ENCODE peak calls at places on chromosomes 16 and 17, in seven cellular contexts. S, U, X, E, O, T and F are unnamed samples.

GRCh38 chr17:40177275-40177874 is at the start of gene RAPGEFL1:
- DNase-seq in S (peak; percentile 83), U (peak; percentile 87), X (peak; percentile 94), E (peak; percentile 72), O (peak; percentile 74), T (peak; percentile 17), F (no peak)

GRCh38 chr16:70258065-70258464 is 6.3 kb upstream of the EXOSC6 start:
- DNase-seq in S (no peak), U (no peak), X (no peak), E (no peak), O (no peak), T (no peak), F (no peak)

GRCh38 chr16:3112058-3112880 is at the start of gene ZNF205:
- DNase-seq in S (peak; percentile 77), U (peak; percentile 93), X (no peak), E (peak; percentile 56), O (peak; percentile 61), T (no peak), F (no peak)

GRCh38 chr16:85751665-85752501 is 987 bp upstream of the C16orf74 start:
- DNase-seq in S (no peak), U (no peak), X (no peak), E (no peak), O (peak; percentile 53), T (no peak), F (no peak)

GRCh38 chr17:17352836-17353624 is 49.9 kb downstream of the NT5M start:
- DNase-seq in S (no peak), U (no peak), X (no peak), E (no peak), O (no peak), T (no peak), F (no peak)

GRCh38 chr17:22266231-22266630 is 573.9 kb downstream of the KCNJ18 start:
- DNase-seq in S (no peak), U (no peak), X (no peak), E (no peak), O (no peak), T (no peak), F (no peak)

GRCh38 chr17:4161560-4162221 is 18.7 kb downstream of the CYB5D2 start:
- DNase-seq in S (no peak), U (peak; percentile 19), X (no peak), E (no peak), O (no peak), T (no peak), F (no peak)

GRCh38 chr16:1536601-1537000 is 3.1 kb downstream of the TMEM204 start:
- DNase-seq in S (no peak), U (no peak), X (no peak), E (no peak), O (no peak), T (no peak), F (no peak)

GRCh38 chr17:2797632-2798031 is 1.4 kb downstream of the RAP1GAP2 start:
- DNase-seq in S (no peak), U (no peak), X (no peak), E (no peak), O (no peak), T (no peak), F (no peak)

GRCh38 chr17:77317091-77317519 is 176.3 kb downstream of the SEC14L1 start:
- DNase-seq in S (no peak), U (no peak), X (no peak), E (no peak), O (peak; percentile 16), T (no peak), F (peak; percentile 86)

GRCh38 chr17:83203472-83204221 is 124.2 kb downstream of the METRNL start:
- DNase-seq in S (peak; percentile 33), U (no peak), X (no peak), E (peak; percentile 16), O (peak; percentile 23), T (no peak), F (no peak)

GRCh38 chr16:80065565-80065964 is 465.0 kb upstream of the MAF start:
- DNase-seq in S (no peak), U (no peak), X (no peak), E (no peak), O (no peak), T (no peak), F (no peak)

GRCh38 chr16:57257455-57258070 is 12.5 kb downstream of the ARL2BP start:
- DNase-seq in S (peak; percentile 12), U (no peak), X (no peak), E (no peak), O (no peak), T (no peak), F (no peak)

GRCh38 chr16:50152807-50153647 is at the start of gene TENT4B:
- DNase-seq in S (peak; percentile 87), U (peak; percentile 83), X (peak; percentile 95), E (peak; percentile 72), O (peak; percentile 87), T (peak; percentile 57), F (no peak)

GRCh38 chr17:79749156-79749815 is 18.5 kb downstream of the ENPP7 start:
- DNase-seq in S (no peak), U (no peak), X (no peak), E (no peak), O (no peak), T (no peak), F (no peak)
- H3K27me3 ChIP-seq in S (peaks cover 37% of the 10 kb centered on the region), U (peaks cover 56% of the 10 kb centered on the region), X (peaks cover 84% of the 10 kb centered on the region), E (peaks cover 66% of the 10 kb centered on the region), O (peaks cover 27% of the 10 kb centered on the region), T (no peaks in the 10 kb centered on the region), F (peaks cover 4% of the 10 kb centered on the region)

GRCh38 chr17:1181769-1182137 is 2.0 kb upstream of the ABR start:
- DNase-seq in S (no peak), U (no peak), X (no peak), E (no peak), O (no peak), T (no peak), F (no peak)

GRCh38 chr17:1182831-1183578 is 3.2 kb upstream of the ABR start:
- DNase-seq in S (no peak), U (no peak), X (no peak), E (no peak), O (no peak), T (no peak), F (no peak)

GRCh38 chr17:1186214-1186820 is 6.5 kb upstream of the ABR start:
- DNase-seq in S (no peak), U (no peak), X (no peak), E (no peak), O (no peak), T (no peak), F (no peak)

GRCh38 chr17:1188812-1189211 is 9.0 kb upstream of the ABR start:
- DNase-seq in S (peak; percentile 92), U (no peak), X (peak; percentile 97), E (peak; percentile 93), O (peak; percentile 40), T (no peak), F (no peak)

DNA sequence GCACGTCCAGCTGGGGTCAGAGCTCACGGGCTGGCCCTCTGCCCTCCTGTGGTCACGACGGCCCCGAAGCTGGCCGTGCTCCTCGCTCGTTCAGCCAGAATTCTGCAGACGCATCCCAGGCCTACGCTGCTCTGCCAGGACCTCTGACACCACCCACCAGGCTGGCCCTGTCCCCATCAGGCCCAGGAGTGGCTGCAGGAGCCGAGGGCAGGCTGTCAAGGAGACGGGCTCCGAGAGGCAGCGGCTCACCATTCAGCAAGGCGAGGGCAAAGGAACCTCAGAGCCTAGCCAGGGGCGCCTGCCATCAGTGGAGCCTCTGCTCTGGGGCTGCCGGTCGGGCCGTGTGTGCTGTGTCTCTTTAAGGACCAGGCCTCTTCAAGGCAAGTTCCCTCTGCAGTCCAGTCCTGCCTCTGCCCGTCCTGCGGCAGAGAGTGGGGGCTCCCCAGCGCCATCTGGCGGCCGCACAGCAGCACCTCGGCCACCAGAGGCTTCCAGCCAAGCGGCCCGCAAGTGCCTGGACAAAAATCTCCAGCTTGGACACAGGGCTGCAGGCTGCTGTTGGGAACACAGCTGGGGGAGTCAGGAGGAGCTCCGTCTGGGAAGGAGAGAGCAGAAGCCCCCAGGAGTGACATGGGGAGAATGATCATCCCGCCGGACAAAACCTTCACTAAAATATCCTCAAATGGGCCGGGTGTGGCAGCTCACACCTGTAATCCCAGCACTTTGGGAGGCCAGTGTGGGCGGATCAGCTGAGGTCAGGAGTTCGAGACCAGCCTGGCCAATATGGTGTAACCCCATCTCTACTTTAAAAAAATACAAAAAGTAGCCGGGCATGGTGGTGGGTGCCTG is 7.4 kb upstream of the ABR start:
- DNase-seq in S (peak; percentile 91), U (peak; percentile 89), X (peak; percentile 92), E (peak; percentile 72), O (peak; percentile 84), T (no peak), F (no peak)
- TF ChIP-seq POLR2AphosphoS5 in S (no peak), U (no peak), X (peak; percentile 52), E (peak; percentile 33), O (peak; percentile 41), T (no peak), F (peak; percentile 29)

DNA sequence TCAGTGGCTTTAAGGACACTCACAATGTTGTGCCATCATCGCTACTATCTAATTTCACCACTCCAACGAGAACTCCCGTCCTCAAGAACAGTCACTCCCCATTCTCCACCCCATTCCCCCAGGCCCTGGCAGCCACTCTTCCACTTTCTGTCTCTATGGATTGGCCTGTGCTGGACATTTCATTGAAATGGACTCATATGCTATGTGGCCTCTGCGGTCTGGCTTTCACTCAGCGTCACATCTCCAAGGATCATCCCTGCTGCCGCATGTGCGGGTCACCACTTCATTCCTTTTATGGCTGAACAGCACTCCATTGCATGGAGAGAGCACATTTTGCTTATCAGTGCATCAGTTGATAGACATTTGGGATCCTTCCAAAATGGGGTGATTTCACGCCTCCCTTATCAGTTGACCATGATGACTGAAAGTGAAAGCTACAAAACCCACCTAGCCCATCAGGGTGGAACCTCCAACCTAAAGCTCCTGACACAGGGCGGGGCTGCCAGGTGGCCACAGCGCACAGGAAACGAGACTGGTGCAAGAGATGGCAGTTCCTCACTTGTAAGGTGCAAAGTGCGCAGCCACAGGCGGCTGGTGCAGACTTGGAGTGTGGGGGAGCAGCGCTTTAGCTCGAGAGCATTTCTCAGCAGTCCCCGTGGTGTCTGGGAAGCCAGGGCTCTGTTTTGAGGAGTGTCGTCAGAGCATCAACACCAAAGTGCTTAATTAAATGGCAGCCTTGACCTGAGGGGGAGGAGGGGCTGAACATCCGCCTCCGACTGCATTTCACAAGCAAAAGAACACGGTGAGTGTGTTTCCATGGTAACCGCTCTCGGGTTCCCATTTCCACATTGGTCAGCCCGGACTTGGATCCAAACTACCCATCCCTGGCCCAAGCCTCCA is 23.8 kb downstream of the COTL1 start:
- DNase-seq in S (peak; percentile 77), U (peak; percentile 64), X (no peak), E (no peak), O (no peak), T (peak; percentile 99), F (no peak)
- H3K27ac ChIP-seq in S (peak overlapping the region; percentile 84), U (peak overlapping the region; percentile 14), X (no peak overlapping the region), E (no peak overlapping the region), O (no peak overlapping the region), T (peak overlapping the region; percentile 97), F (no peak overlapping the region)

DNA sequence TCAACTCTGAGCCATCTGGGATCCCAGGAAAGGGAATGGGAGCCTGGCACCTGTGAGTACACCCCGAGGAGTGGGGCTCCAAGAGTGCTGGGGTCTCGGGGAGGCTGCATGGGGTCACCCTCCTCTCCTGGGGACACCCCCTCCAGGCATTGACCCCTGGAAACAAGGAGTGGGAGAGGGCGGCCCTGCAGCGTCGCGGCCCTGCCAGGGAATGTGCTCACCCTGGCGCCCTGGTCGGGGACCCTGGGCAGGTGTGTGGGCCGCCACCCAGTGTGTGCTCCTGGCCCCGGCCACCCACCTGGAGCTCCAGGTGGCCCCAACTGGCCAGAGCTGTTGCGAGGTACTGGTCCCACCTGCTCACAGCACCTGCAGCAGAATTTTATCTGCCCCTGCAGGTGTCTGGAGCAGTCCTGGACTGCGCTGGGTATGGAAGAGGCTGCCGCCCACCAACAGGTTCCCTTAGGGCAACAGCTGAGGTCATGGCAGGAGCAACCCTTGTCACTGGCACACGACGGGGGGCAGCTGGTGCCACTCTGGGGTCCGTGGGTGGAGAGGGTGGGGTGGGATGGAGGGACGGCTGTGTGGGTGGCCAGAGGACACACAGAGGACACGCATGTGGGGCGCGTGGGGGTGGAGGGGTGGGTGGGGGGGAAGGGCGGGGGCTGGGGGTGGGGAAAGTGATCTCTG is 5.4 kb upstream of the PABPN1L start:
- DNase-seq in S (no peak), U (no peak), X (no peak), E (no peak), O (no peak), T (no peak), F (no peak)
- H3K27me3 ChIP-seq in S (peaks cover 5% of the 10 kb centered on the region), U (no peaks in the 10 kb centered on the region), X (peaks cover 68% of the 10 kb centered on the region), E (peaks cover 11% of the 10 kb centered on the region), O (no peaks in the 10 kb centered on the region), T (peaks cover 6% of the 10 kb centered on the region), F (no peaks in the 10 kb centered on the region)